ENCODE peak calls at places on chromosome 18, in eight cellular contexts. S is stimulated activated CD8-positive, alpha-beta memory T cell treated with anti-CD3 and anti-CD28 coated beads, Interleukin-4, amount 100 ng/mL, for 1 hour; Y is foreskin keratinocyte; Z is astrocyte of the spinal cord; A is Caki2; F is GM10248; B is activated T-helper 1 cell treated with anti-CD3 and anti-CD28 coated beads, Interleukin-2, amount 50 U/mL, for 16 hours; E is T-helper 17 cell. P is an unnamed sample.

GRCh38 chr18:59055345-59056032 is 84.2 kb upstream of the SEC11C start:
- DNase-seq in Y (no peak), A (no peak), B (no peak), S (no peak), F (no peak), Z (no peak), E (no peak), P (no peak)

GRCh38 chr18:12079504-12080237 is 14.0 kb upstream of the ANKRD62 start:
- DNase-seq in E (no peak), Z (peak), F (no peak), Y (no peak), B (no peak), S (no peak), A (no peak), P (no peak)

GRCh38 chr18:8791171-8791651 is 85.9 kb downstream of the MTCL1 start:
- DNase-seq in F (no peak), Y (peak), B (no peak), A (no peak), Z (no peak), S (no peak), E (no peak), P (no peak)

GRCh38 chr18:59582395-59582794 is 114.8 kb downstream of the CCBE1 start:
- DNase-seq in Y (no peak), A (no peak), B (no peak), Z (no peak), S (no peak), E (no peak), F (no peak), P (no peak)

GRCh38 chr18:8424917-8425725 is 184.1 kb upstream of the RAB12 start:
- DNase-seq in B (no peak), Z (peak), F (no peak), S (no peak), E (no peak), A (peak), Y (peak), P (no peak)

GRCh38 chr18:79323471-79323870 is 72.3 kb upstream of the NFATC1 start:
- DNase-seq in E (no peak), A (no peak), F (no peak), S (no peak), Y (no peak), Z (no peak), B (no peak), P (no peak)

GRCh38 chr18:58310517-58310916 is 266.5 kb downstream of the NEDD4L start:
- DNase-seq in Y (peak), B (no peak), S (no peak), F (no peak), A (no peak), Z (no peak), E (no peak), P (no peak)

GRCh38 chr18:48589797-48590519 is 51.1 kb downstream of the CTIF start:
- DNase-seq in F (no peak), E (no peak), B (no peak), Z (no peak), A (no peak), Y (no peak), S (no peak), P (no peak)

GRCh38 chr18:73150199-73150598 is 282.4 kb upstream of the NETO1 start:
- DNase-seq in Y (no peak), S (no peak), B (no peak), A (no peak), F (no peak), E (no peak), Z (no peak), P (no peak)

GRCh38 chr18:64017870-64018269 is 48.0 kb downstream of the SERPINB8 start:
- DNase-seq in S (no peak), B (no peak), Z (peak), Y (peak), A (no peak), F (no peak), E (no peak), P (peak)

GRCh38 chr18:48002933-48003365 is 72.5 kb upstream of the SMAD2 start:
- DNase-seq in F (no peak), Z (peak), A (peak), S (no peak), B (no peak), E (no peak), Y (peak), P (no peak)

GRCh38 chr18:13264986-13265900 is 46.7 kb downstream of the LDLRAD4 start:
- DNase-seq in F (no peak), A (no peak), B (no peak), E (no peak), Y (no peak), S (no peak), Z (no peak), P (no peak)

GRCh38 chr18:25335676-25336075 is 16.3 kb downstream of the ZNF521 start:
- DNase-seq in Y (no peak), A (no peak), S (no peak), E (no peak), Z (no peak), B (no peak), F (no peak), P (no peak)

GRCh38 chr18:21571763-21572162 is 28.7 kb downstream of the ESCO1 start:
- DNase-seq in A (no peak), E (no peak), Y (no peak), B (no peak), F (no peak), Z (peak), S (no peak), P (no peak)

GRCh38 chr18:3603460-3604259 is 153.7 kb downstream of the TGIF1 start:
- DNase-seq in Y (peak), Z (peak), F (no peak), A (peak), B (no peak), S (no peak), E (no peak), P (peak)

GRCh38 chr18:3966985-3967856 is 487.9 kb downstream of the DLGAP1 start:
- DNase-seq in Z (peak), B (no peak), E (no peak), S (no peak), A (peak), Y (peak), F (no peak), P (no peak)